ENCODE peak calls at places on chromosome 17, in seven cellular contexts. Y is activated naive CD8-positive, alpha-beta T cell treated with anti-CD3 and anti-CD28 coated beads, Interleukin-2, amount 10 ng/mL, durations not matched to agents 7 days and 5 days; Z is HepG2; Q is central memory CD8-positive, alpha-beta T cell; S is activated CD4-positive, CD25-positive, alpha-beta regulatory T cell treated with anti-CD3 and anti-CD28 coated beads, Interleukin-2, amount 50 U/mL, for 24 hours; K is aorta; A is sciatic nerve. W is an unnamed sample.

GRCh38 chr17:33506889-33507650 is 214.0 kb upstream of the ASIC2 start:
- ATAC-seq in A (no peak), S (no peak), Y (no peak), Z (no peak), Q (no peak), K (no peak), W (no peak)

GRCh38 chr17:499836-500543 is 147.4 kb upstream of the RPH3AL start:
- ATAC-seq in Z (no peak), S (no peak), K (no peak), Y (peak; percentile 68), Q (no peak), A (no peak), W (no peak)

GRCh38 chr17:39225974-39226683 is 384 bp upstream of the STAC2 start:
- ATAC-seq in K (peak; percentile 85), Y (peak; percentile 64), S (peak; percentile 62), Z (peak; percentile 8), A (peak; percentile 89), Q (peak; percentile 70), W (peak; percentile 48)

GRCh38 chr17:39934324-39934723 is 6.8 kb downstream of the LRRC3C start:
- ATAC-seq in Q (no peak), Z (peak; percentile 79), Y (no peak), S (no peak), K (no peak), A (no peak), W (no peak)

GRCh38 chr17:20994779-20995149 is 48.0 kb downstream of the USP22 start:
- ATAC-seq in A (no peak), S (no peak), Y (no peak), K (no peak), Z (no peak), Q (no peak), W (no peak)

GRCh38 chr17:75679706-75680201 is 12.6 kb downstream of the SAP30BP start:
- ATAC-seq in Q (no peak), Y (no peak), A (peak; percentile 91), Z (peak; percentile 24), K (peak; percentile 68), S (no peak), W (no peak)

GRCh38 chr17:41976142-41976768 is 9.7 kb downstream of the CNP start:
- ATAC-seq in K (peak; percentile 27), Z (peak; percentile 7), Q (no peak), Y (no peak), A (peak; percentile 79), S (no peak), W (no peak)

GRCh38 chr17:48954300-48954755 is 9.7 kb upstream of the SNF8 start:
- ATAC-seq in S (no peak), K (no peak), Q (no peak), Y (no peak), A (no peak), Z (peak; percentile 96), W (no peak)

GRCh38 chr17:48998557-48999440 is 1.6 kb downstream of the IGF2BP1 start:
- ATAC-seq in Q (no peak), A (no peak), Z (peak; percentile 8), Y (no peak), K (no peak), S (no peak), W (no peak)

GRCh38 chr17:80456465-80457235 is 19.8 kb downstream of the NPTX1 start:
- ATAC-seq in Z (no peak), S (no peak), A (peak; percentile 1), Y (no peak), Q (no peak), K (no peak), W (no peak)

GRCh38 chr17:28744104-28744801 is 442 bp downstream of the TRAF4 start:
- ATAC-seq in A (peak; percentile 54), Q (peak; percentile 35), K (peak; percentile 34), Z (peak; percentile 3), Y (peak; percentile 35), S (peak; percentile 27), W (peak; percentile 44)

GRCh38 chr17:49647256-49647585 is 30.7 kb downstream of the SPOP start:
- ATAC-seq in Z (no peak), Y (no peak), S (peak; percentile 21), K (peak; percentile 47), Q (no peak), A (no peak), W (peak; percentile 53)

GRCh38 chr17:75667825-75668224 is 687 bp downstream of the SAP30BP start:
- ATAC-seq in Z (no peak), Y (no peak), A (no peak), S (no peak), Q (no peak), K (no peak), W (no peak)

GRCh38 chr17:69716571-69716970 is 302.1 kb downstream of the MAP2K6 start:
- ATAC-seq in A (no peak), K (no peak), Y (no peak), Z (no peak), Q (no peak), S (no peak), W (no peak)

GRCh38 chr17:45425125-45425983 is 7.3 kb downstream of the ARHGAP27 start:
- ATAC-seq in Q (no peak), K (no peak), Z (peak; percentile 89), A (peak; percentile 21), S (no peak), Y (no peak), W (no peak)

GRCh38 chr17:64506201-64506575 is at the start of gene DDX5:
- ATAC-seq in A (peak; percentile 92), K (peak; percentile 93), Z (peak; percentile 74), Q (peak; percentile 50), S (peak; percentile 63), Y (peak; percentile 64), W (peak; percentile 74)

GRCh38 chr17:19706791-19707727 is 9.3 kb downstream of the SLC47A2 start:
- ATAC-seq in A (no peak), S (no peak), Q (no peak), K (no peak), Y (no peak), Z (peak; percentile 10), W (no peak)

GRCh38 chr17:47744168-47745036 is 11.4 kb downstream of the TBX21 start:
- ATAC-seq in S (no peak), Q (no peak), Y (no peak), K (no peak), Z (no peak), A (no peak), W (no peak)

GRCh38 chr17:64418506-64419339 is 28.1 kb upstream of the PECAM1 start:
- ATAC-seq in S (no peak), A (peak; percentile 69), Q (no peak), K (peak; percentile 82), Z (peak; percentile 22), Y (peak; percentile 35), W (peak; percentile 39)

GRCh38 chr17:82957961-82958491 is 118.2 kb upstream of the ZNF750 start:
- ATAC-seq in Q (no peak), A (no peak), Y (no peak), K (no peak), S (no peak), Z (peak; percentile 9), W (no peak)

GRCh38 chr17:63998721-63999679 is 849 bp downstream of the PRR29 start:
- ATAC-seq in Z (no peak), Q (peak; percentile 47), Y (peak; percentile 17), S (peak; percentile 15), A (no peak), K (no peak), W (peak; percentile 47)

GRCh38 chr17:47698749-47699535 is 5.0 kb downstream of the TBKBP1 start:
- ATAC-seq in Y (peak; percentile 32), Z (peak; percentile 51), Q (peak; percentile 33), S (peak; percentile 34), K (no peak), A (no peak), W (peak; percentile 44)

GRCh38 chr17:34393401-34393800 is 30.4 kb upstream of the CCL1 start:
- ATAC-seq in S (no peak), Z (no peak), A (no peak), K (no peak), Y (no peak), Q (no peak), W (no peak)

GRCh38 chr17:48825446-48826381 is 5.1 kb upstream of the CALCOCO2 start:
- ATAC-seq in Q (no peak), A (no peak), K (no peak), Z (no peak), S (no peak), Y (no peak), W (no peak)

W was measured in activated T-helper 17 cell treated with anti-CD3 and anti-CD28 coated beads, Interleukin-2, amount 50 U/mL, for 72 hours.